ENCODE peak calls at places on chromosome 9, in seven cellular contexts. O is kidney, T is T-helper 1 cell, A is left ventricle myocardium superior, W is AG20443, Y is GM19239, M is left cardiac atrium. D is an unnamed sample.

GRCh38 chr9:133558191-133559126 is 24.0 kb downstream of the ADAMTSL2 start:
- DNase-seq in W (peak), Y (peak), A (no peak), M (peak), O (no peak), T (no peak), D (no peak)

GRCh38 chr9:87585456-87585855 is 87.8 kb downstream of the DAPK1 start:
- DNase-seq in M (no peak), A (no peak), Y (no peak), T (no peak), W (no peak), O (no peak), D (no peak)

GRCh38 chr9:68808481-68808880 is 103.4 kb downstream of the PIP5K1B start:
- DNase-seq in Y (no peak), A (no peak), O (no peak), W (no peak), M (no peak), T (no peak), D (no peak)

GRCh38 chr9:131582466-131583341 is 37.4 kb downstream of the PRRT1B start:
- DNase-seq in W (no peak), T (no peak), Y (no peak), M (no peak), A (no peak), O (no peak), D (no peak)

GRCh38 chr9:4144869-4145268 is 155.0 kb downstream of the GLIS3 start:
- DNase-seq in O (no peak), A (no peak), T (no peak), Y (no peak), W (no peak), M (no peak), D (no peak)

GRCh38 chr9:137373611-137373980 is 49.4 kb downstream of the EXD3 start:
- DNase-seq in W (no peak), M (peak), T (no peak), A (no peak), Y (no peak), O (peak), D (peak)

GRCh38 chr9:128689820-128690683 is 1.0 kb downstream of the SET start:
- DNase-seq in T (peak), Y (peak), A (peak), W (peak), O (peak), M (peak), D (peak)

GRCh38 chr9:95981741-95982390 is 106.4 kb downstream of the ERCC6L2 start:
- DNase-seq in O (no peak), T (no peak), W (no peak), Y (no peak), A (no peak), M (no peak), D (no peak)

GRCh38 chr9:116316231-116316630 is 162.6 kb downstream of the PAPPA start:
- DNase-seq in Y (no peak), W (no peak), O (no peak), T (no peak), A (no peak), M (no peak), D (no peak)

GRCh38 chr9:86614871-86615849 is 260.9 kb upstream of the TUT7 start:
- DNase-seq in M (no peak), T (no peak), W (peak), A (no peak), Y (no peak), O (no peak), D (no peak)